ENCODE peak calls at places on chromosomes 3 and 15, in six cellular contexts. N is lower lobe of right lung, R is adrenal gland, J is hepatocyte, P is endothelial cell of umbilical vein, G is right lobe of liver. K is an unnamed sample.

GRCh38 chr3:72018339-72018984 is 233.5 kb upstream of the PROK2 start:
- DNase-seq in N (no peak), R (peak), J (no peak), P (no peak), G (no peak), K (no peak)

GRCh38 chr15:41017051-41017735 is 63.9 kb downstream of the CHAC1 start:
- DNase-seq in N (no peak), R (no peak), J (no peak), P (peak), G (no peak), K (no peak)

GRCh38 chr3:39755100-39755499 is 54.3 kb upstream of the MYRIP start:
- DNase-seq in N (no peak), R (no peak), J (no peak), P (no peak), G (no peak), K (no peak)

GRCh38 chr3:38004415-38005075 is 14.0 kb downstream of the VILL start:
- DNase-seq in N (peak), R (peak), J (peak), P (peak), G (peak), K (peak)

GRCh38 chr3:851098-851790 is 241.6 kb upstream of the CNTN6 start:
- DNase-seq in N (no peak), R (no peak), J (peak), P (no peak), G (no peak), K (no peak)

GRCh38 chr3:124161453-124161852 is 169.5 kb upstream of the ROPN1 start:
- DNase-seq in N (no peak), R (no peak), J (no peak), P (no peak), G (no peak), K (no peak)

GRCh38 chr3:53080612-53081205 is 34.8 kb upstream of the SFMBT1 start:
- DNase-seq in N (no peak), R (no peak), J (no peak), P (no peak), G (no peak), K (peak)

GRCh38 chr15:81178365-81178764 is 18.3 kb upstream of the IL16 start:
- DNase-seq in N (no peak), R (no peak), J (no peak), P (no peak), G (no peak), K (no peak)

GRCh38 chr15:57432141-57432701 is 55.9 kb downstream of the CGNL1 start:
- DNase-seq in N (no peak), R (no peak), J (no peak), P (peak), G (peak), K (no peak)

GRCh38 chr3:170717410-170718402 is 131.8 kb upstream of the SLC7A14 start:
- DNase-seq in N (peak), R (peak), J (no peak), P (no peak), G (no peak), K (no peak)

GRCh38 chr3:172107403-172107802 is 68.0 kb downstream of the FNDC3B start:
- DNase-seq in N (no peak), R (no peak), J (no peak), P (no peak), G (no peak), K (no peak)

GRCh38 chr3:66885326-66886000 is 112.6 kb upstream of the KBTBD8 start:
- DNase-seq in N (no peak), R (no peak), J (peak), P (no peak), G (no peak), K (no peak)

GRCh38 chr3:37819591-37819990 is 42.1 kb upstream of the CTDSPL start:
- DNase-seq in N (no peak), R (no peak), J (no peak), P (no peak), G (no peak), K (no peak)

GRCh38 chr15:23038741-23039150 is 623 bp downstream of the TUBGCP5 start:
- DNase-seq in N (no peak), R (peak), J (peak), P (peak), G (no peak), K (no peak)

GRCh38 chr3:135887220-135887619 is 78.3 kb upstream of the PPP2R3A start:
- DNase-seq in N (no peak), R (peak), J (no peak), P (no peak), G (no peak), K (no peak)

GRCh38 chr3:192130534-192131132 is 596.7 kb downstream of the FGF12 start:
- DNase-seq in N (no peak), R (peak), J (peak), P (peak), G (peak), K (no peak)

GRCh38 chr3:147881933-147882332 is 472.8 kb downstream of the ZIC1 start:
- DNase-seq in N (no peak), R (no peak), J (no peak), P (no peak), G (no peak), K (no peak)

GRCh38 chr3:25728101-25728500 is 55.1 kb downstream of the NGLY1 start:
- DNase-seq in N (no peak), R (no peak), J (no peak), P (no peak), G (no peak), K (no peak)

GRCh38 chr3:44885618-44886017 is 11.2 kb downstream of the TGM4 start:
- DNase-seq in N (no peak), R (peak), J (peak), P (peak), G (no peak), K (peak)

GRCh38 chr15:74222705-74223104 is 13.4 kb upstream of the CCDC33 start:
- DNase-seq in N (no peak), R (no peak), J (no peak), P (no peak), G (no peak), K (no peak)

GRCh38 chr15:68229386-68230156 is at the start of gene CLN6:
- DNase-seq in N (peak), R (peak), J (peak), P (peak), G (peak), K (peak)

GRCh38 chr15:68230157-68231100 is 901 bp upstream of the CLN6 start:
- DNase-seq in N (no peak), R (no peak), J (no peak), P (peak), G (no peak), K (no peak)

GRCh38 chr15:68227806-68228142 is 1.8 kb downstream of the CLN6 start:
- DNase-seq in N (no peak), R (no peak), J (no peak), P (no peak), G (no peak), K (no peak)

GRCh38 chr15:68228971-68229385 is 550 bp downstream of the CLN6 start:
- DNase-seq in N (peak), R (no peak), J (peak), P (no peak), G (no peak), K (no peak)

DNA sequence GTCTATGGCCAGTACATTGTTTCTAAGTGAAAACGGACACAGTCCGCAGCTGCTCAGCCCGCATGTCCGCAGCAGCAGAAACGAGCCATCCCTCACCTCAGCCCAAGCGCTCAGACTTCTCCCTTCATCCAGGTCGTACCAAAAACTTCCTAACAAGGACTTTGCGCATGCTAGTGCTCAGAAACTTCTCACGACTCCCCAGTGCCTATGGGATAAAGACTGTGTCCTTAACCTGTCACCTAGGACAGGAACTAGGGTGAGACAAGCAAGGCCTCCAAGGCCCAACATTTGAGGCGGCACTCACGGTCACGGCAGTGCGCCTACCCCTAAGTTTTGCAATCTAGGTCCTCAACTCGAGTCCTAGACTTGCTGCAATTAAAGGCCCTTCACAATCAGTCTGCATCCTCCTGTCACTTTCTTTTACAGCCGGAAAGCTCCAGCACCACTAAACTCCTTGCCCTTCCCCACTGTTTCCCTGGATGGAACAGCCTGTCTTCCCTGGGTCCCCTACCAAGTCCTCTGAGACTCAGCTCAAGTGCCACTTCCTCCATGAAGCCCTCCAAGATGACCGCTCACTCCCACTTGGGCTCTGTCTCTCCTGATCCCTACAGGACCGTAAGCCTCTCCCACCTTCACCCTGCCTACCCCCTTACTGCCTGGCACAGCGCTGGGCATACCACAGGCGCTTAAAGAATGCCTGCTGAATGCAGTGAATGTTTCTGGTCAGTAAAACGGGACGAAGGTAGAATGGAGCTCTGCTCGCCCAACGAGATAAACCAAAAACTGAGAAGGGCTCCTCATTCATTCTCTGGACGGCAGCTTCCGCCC is 1.2 kb downstream of the CLN6 start:
- DNase-seq in N (no peak), R (no peak), J (no peak), P (peak), G (no peak), K (no peak)
- H3K27ac ChIP-seq in N (peak), R (peak), J (peak), P (peak), G (peak), K (no peak)

DNA sequence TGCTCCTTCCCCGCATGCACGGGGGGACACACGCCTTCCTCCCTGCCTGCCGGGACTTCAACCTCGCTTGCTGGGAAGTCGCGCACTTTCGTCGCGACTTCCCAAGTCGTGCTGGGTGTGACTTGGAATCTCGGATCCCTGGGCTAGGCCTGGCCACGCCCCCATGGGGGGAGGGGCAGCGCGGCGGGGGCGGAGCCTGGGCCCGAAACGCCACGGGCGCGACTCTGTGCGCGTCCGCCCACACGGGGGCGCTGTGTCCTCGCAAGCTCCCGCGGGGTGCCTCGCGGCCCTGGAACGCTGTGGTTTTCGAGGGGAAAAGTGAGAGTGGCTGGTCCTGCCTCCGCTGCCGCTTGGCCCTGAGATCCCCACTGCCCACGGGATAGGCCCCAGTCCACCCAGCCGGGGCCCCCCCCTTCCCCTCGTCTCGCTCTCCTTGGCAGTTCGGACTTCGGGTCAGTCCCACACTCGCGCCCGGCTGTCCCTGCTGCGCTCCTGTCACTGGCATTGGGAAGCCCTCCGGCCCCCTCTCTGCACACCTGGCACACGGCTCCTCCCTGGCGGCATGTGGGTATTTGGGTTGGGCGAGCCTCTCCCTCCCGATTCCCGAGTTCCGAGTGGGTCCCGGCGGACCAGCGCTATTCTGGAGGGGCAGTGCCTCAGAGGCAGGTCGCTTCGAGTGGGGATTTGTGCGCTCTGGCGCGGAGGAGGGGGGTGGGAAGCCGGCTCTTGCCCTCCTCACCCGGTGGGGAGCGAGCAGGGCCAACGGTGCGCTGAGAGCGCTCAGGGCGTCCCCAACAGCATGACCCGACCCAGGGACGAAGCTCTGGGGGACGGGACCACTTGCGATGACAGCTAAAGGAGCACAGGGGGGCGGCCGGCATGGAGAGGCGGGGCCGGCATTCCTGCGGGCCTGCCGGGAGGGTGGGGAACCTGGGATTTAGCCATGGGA is 23.6 kb downstream of the SEC61A1 start:
- DNase-seq in N (peak), R (peak), J (peak), P (peak), G (peak), K (peak)
- H3K4me3 ChIP-seq in N (peak), R (peak), J (no peak), P (no peak), G (peak), K (peak)

GRCh38 chr3:97820780-97821179 is 1.0 kb upstream of the CRYBG3 start:
- DNase-seq in N (no peak), R (no peak), J (no peak), P (no peak), G (no peak), K (no peak)
- H3K27ac ChIP-seq in N (peak), R (no peak), J (peak), P (no peak), G (no peak), K (no peak)

DNA sequence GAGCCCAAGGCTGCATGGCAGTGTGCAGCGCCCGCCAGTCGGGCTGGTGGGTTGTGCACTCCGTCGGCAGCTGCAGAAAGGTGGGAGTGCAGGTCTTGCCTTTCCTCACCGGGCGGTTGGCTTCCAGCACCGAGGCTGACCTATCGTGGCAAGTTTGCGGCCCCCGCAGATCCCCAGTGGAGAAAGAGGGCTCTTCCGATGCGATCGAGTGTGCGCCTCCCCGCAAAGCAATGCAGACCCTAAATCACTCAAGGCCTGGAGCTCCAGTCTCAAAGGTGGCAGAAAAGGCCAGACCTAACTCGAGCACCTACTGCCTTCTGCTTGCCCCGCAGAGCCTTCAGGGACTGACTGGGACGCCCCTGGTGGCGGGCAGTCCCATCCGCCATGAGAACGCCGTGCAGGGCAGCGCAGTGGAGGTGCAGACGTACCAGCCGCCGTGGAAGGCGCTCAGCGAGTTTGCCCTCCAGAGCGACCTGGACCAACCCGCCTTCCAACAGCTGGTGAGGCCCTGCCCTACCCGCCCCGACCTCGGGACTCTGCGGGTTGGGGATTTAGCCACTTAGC is 4.3 kb downstream of the ISL2 start:
- DNase-seq in N (peak), R (no peak), J (peak), P (no peak), G (peak), K (peak)
- H3K4me3 ChIP-seq in N (peak), R (peak), J (peak), P (no peak), G (no peak), K (no peak)

DNA sequence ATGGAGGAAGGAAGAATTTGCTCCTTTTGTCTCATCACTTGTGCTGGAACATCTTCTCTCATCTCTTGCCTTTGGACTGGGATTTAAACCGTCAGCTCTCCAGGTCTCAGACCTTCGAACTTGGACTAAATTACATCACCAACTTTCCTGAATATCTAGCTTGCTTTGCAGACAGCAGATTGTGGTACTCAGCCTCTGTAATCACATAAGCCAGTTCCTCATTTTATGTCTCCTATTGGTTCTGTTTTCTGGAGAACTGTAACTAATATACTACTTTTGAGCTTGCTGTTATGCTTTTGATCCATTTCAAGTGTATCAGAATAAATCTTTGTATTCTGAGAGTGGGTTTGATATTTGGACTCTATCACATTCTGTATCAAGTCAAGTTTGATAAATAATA is 164.3 kb upstream of the VEPH1 start:
- DNase-seq in N (no peak), R (no peak), J (no peak), P (no peak), G (no peak), K (no peak)
- H3K27ac ChIP-seq in N (no peak), R (no peak), J (no peak), P (no peak), G (no peak), K (no peak)

DNA sequence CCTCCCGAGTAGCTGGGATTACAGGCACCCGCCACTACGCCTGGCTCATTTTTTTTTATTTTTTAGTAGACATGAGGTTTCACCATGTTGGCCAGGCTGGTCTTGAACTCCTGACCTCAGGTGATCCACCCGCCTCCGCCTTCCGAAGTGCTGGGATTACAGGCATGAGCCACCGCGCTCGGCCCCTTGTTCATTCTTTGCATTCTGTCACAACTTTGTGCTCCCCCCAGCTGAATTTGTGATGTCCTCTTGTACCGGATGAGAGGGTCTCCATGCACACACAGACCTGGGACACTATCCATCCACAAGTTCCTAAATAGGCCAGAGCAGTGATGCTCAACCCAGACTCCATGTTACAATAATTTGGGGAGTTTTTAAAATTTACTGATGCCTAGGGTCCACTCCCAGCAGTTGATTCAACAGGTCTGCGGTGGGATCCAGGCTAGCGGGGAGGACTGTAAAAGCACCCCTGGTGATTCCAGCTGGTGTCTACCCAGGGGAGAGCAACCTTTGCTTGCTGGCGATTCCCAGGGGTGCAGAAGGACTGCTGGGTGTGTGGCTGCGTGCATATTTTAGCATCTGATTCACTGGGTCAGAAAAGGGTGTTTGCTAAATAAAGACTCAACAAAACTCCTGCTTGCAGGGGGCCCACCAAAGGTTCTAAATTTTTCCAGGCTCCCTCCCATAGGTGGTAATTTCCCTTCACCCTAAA is 995 bp downstream of the RASSF1 start:
- DNase-seq in N (peak), R (no peak), J (no peak), P (no peak), G (no peak), K (no peak)
- H3K4me3 ChIP-seq in N (peak), R (peak), J (no peak), P (no peak), G (peak), K (no peak)